ENCODE peak calls at places on chromosome 11, in five cellular contexts. Q is AG20443, P is small intestine, D is astrocyte, Y is glomerular endothelial cell. B is an unnamed sample.

GRCh38 chr11:68329993-68330699 is 17.8 kb downstream of the LRP5 start:
- DNase-seq in Q (no peak), P (no peak), D (no peak), Y (no peak), B (no peak)

GRCh38 chr11:47004595-47005033 is 68.1 kb downstream of the CSTPP1 start:
- DNase-seq in Q (peak; percentile 92), P (peak; percentile 79), D (peak; percentile 97), Y (peak; percentile 7), B (peak; percentile 97)

GRCh38 chr11:48055292-48056132 is 75.2 kb downstream of the PTPRJ start:
- DNase-seq in Q (no peak), P (peak; percentile 45), D (peak; percentile 93), Y (no peak), B (no peak)

GRCh38 chr11:70324354-70325115 is 54.0 kb downstream of the PPFIA1 start:
- DNase-seq in Q (no peak), P (no peak), D (peak; percentile 38), Y (no peak), B (no peak)

GRCh38 chr11:108498816-108499408 is 728 bp upstream of the POGLUT3 start:
- DNase-seq in Q (no peak), P (no peak), D (no peak), Y (no peak), B (peak; percentile 63)

GRCh38 chr11:57761301-57762234 is at the start of gene CTNND1:
- DNase-seq in Q (peak; percentile 96), P (peak; percentile 97), D (peak; percentile 96), Y (peak; percentile 97), B (peak; percentile 97)

GRCh38 chr11:10654211-10655150 is 39.1 kb downstream of the IRAG1 start:
- DNase-seq in Q (peak; percentile 59), P (peak; percentile 62), D (peak; percentile 68), Y (peak; percentile 73), B (peak; percentile 55)

GRCh38 chr11:57306156-57306876 is 18.4 kb downstream of the TNKS1BP1 start:
- DNase-seq in Q (no peak), P (peak; percentile 66), D (no peak), Y (no peak), B (peak; percentile 55)

GRCh38 chr11:126106929-126107328 is 44.3 kb upstream of the CDON start:
- DNase-seq in Q (no peak), P (no peak), D (no peak), Y (no peak), B (no peak)

GRCh38 chr11:60195923-60196368 is 13.1 kb upstream of the MS4A6A start:
- DNase-seq in Q (no peak), P (no peak), D (no peak), Y (no peak), B (no peak)

GRCh38 chr11:59898652-59899051 is 20.1 kb downstream of the OOSP3 start:
- DNase-seq in Q (no peak), P (no peak), D (no peak), Y (no peak), B (no peak)

GRCh38 chr11:74683279-74683871 is 47.9 kb downstream of the CHRDL2 start:
- DNase-seq in Q (peak; percentile 72), P (no peak), D (no peak), Y (no peak), B (peak; percentile 66)

GRCh38 chr11:117094776-117095175 is 3.5 kb downstream of the SIK3 start:
- DNase-seq in Q (peak; percentile 51), P (no peak), D (peak; percentile 69), Y (no peak), B (no peak)

GRCh38 chr11:108559904-108560303 is 33.7 kb downstream of the EXPH5 start:
- DNase-seq in Q (peak; percentile 75), P (no peak), D (peak; percentile 86), Y (no peak), B (no peak)

GRCh38 chr11:83257638-83258229 is 28.4 kb downstream of the CCDC90B start:
- DNase-seq in Q (peak; percentile 59), P (peak; percentile 78), D (peak; percentile 89), Y (peak; percentile 39), B (no peak)

GRCh38 chr11:63764201-63764711 is 4.3 kb downstream of the ZFTA start:
- DNase-seq in Q (no peak), P (no peak), D (no peak), Y (no peak), B (peak; percentile 73)

GRCh38 chr11:13110929-13111812 is 102.1 kb downstream of the RASSF10 start:
- DNase-seq in Q (peak; percentile 14), P (no peak), D (peak; percentile 83), Y (peak; percentile 56), B (no peak)

GRCh38 chr11:14386895-14387480 is 28.0 kb upstream of the RRAS2 start:
- DNase-seq in Q (peak; percentile 80), P (no peak), D (peak; percentile 78), Y (no peak), B (no peak)

GRCh38 chr11:87156970-87157369 is 119.2 kb downstream of the TMEM135 start:
- DNase-seq in Q (no peak), P (no peak), D (no peak), Y (no peak), B (no peak)

GRCh38 chr11:2294340-2295290 is 7.1 kb downstream of the C11orf21 start:
- DNase-seq in Q (no peak), P (no peak), D (no peak), Y (no peak), B (peak; percentile 50)

B was measured in sigmoid colon.